ENCODE peak calls at places on chromosomes 1 and 21, in eight cellular contexts. H is A549, C is mammary epithelial cell, G is coronary artery, D is hepatocyte, Q is dorsolateral prefrontal cortex, X is tibial nerve, Y is IMR-90. T is an unnamed sample.

GRCh38 chr1:225879521-225880209 is 2.5 kb downstream of the TMEM63A start:
- DNase-seq in H (no peak), Q (no peak), D (peak), Y (no peak), X (no peak), G (no peak), C (peak), T (no peak)

GRCh38 chr1:213466578-213466977 is 415.5 kb downstream of the RPS6KC1 start:
- DNase-seq in Q (no peak), C (no peak), Y (no peak), G (no peak), D (no peak), X (no peak), H (no peak), T (no peak)

GRCh38 chr21:46096997-46097825 is 701 bp upstream of the COL6A2 start:
- DNase-seq in X (no peak), C (no peak), Q (peak), D (peak), Y (no peak), H (no peak), G (peak), T (no peak)

GRCh38 chr1:244436336-244437102 is 15.2 kb downstream of the ADSS2 start:
- DNase-seq in X (no peak), C (peak), D (no peak), Q (no peak), Y (peak), G (no peak), H (no peak), T (no peak)

GRCh38 chr1:64955093-64956066 is 11.0 kb downstream of the JAK1 start:
- DNase-seq in H (no peak), C (no peak), X (no peak), G (no peak), Y (no peak), Q (no peak), D (peak), T (no peak)

GRCh38 chr1:22754106-22754768 is 43.6 kb downstream of the EPHB2 start:
- DNase-seq in H (no peak), X (no peak), G (no peak), Y (peak), C (no peak), Q (no peak), D (no peak), T (no peak)

GRCh38 chr1:89780721-89781120 is 40.1 kb upstream of the LRRC8D start:
- DNase-seq in Q (no peak), C (peak), Y (peak), D (peak), H (peak), G (no peak), X (no peak), T (peak)

GRCh38 chr1:230794871-230795645 is 47.9 kb downstream of the CAPN9 start:
- DNase-seq in G (peak), Y (no peak), C (no peak), X (no peak), Q (no peak), D (peak), H (no peak), T (no peak)

GRCh38 chr1:145858238-145858936 is 494 bp downstream of the PIAS3 start:
- DNase-seq in Q (peak), C (peak), G (peak), H (peak), X (peak), Y (peak), D (peak), T (no peak)

GRCh38 chr1:31299365-31299764 is 2.5 kb downstream of the ZCCHC17 start:
- DNase-seq in D (no peak), Q (no peak), C (peak), X (no peak), Y (peak), G (no peak), H (no peak), T (no peak)

GRCh38 chr1:201614262-201615015 is 75.5 kb downstream of the NAV1 start:
- DNase-seq in D (peak), G (no peak), X (no peak), H (no peak), Q (no peak), Y (peak), C (no peak), T (no peak)

GRCh38 chr21:42047821-42048613 is 23.1 kb upstream of the UMODL1 start:
- DNase-seq in G (peak), Y (peak), H (no peak), X (peak), Q (peak), D (no peak), C (peak), T (peak)
- TF ChIP-seq CTCF in G (no peak), Y (peak), H (no peak), X (no peak), Q (no peak), D (no peak), C (no peak), T (no peak)

GRCh38 chr1:150508982-150509381 is 1.1 kb downstream of the ECM1 start:
- DNase-seq in Y (no peak), D (no peak), H (no peak), Q (peak), G (no peak), C (no peak), X (no peak), T (no peak)
- H3K4me3 ChIP-seq in Y (peak), D (no peak), H (no peak), Q (no peak), G (peak), C (no peak), X (no peak), T (no peak)

GRCh38 chr1:51048670-51049069 is 53.4 kb upstream of the C1orf185 start:
- DNase-seq in Y (no peak), D (no peak), X (no peak), C (no peak), G (no peak), Q (no peak), H (no peak), T (no peak)

GRCh38 chr1:51048021-51048420 is 54.0 kb upstream of the C1orf185 start:
- DNase-seq in X (no peak), H (no peak), C (no peak), Y (no peak), Q (no peak), D (no peak), G (no peak), T (no peak)

GRCh38 chr1:51044199-51044598 is 57.8 kb upstream of the C1orf185 start:
- DNase-seq in Q (no peak), G (no peak), D (no peak), Y (no peak), C (no peak), X (no peak), H (no peak), T (no peak)

GRCh38 chr1:51044834-51045233 is 57.2 kb upstream of the C1orf185 start:
- DNase-seq in H (no peak), Q (no peak), D (no peak), Y (no peak), G (no peak), C (no peak), X (no peak), T (no peak)
- TF ChIP-seq CTCF in H (peak), Q (peak), D (peak), Y (peak), G (no peak), C (peak), X (no peak), T (no peak)

GRCh38 chr1:51512611-51513010 is 6.5 kb downstream of the EPS15 start:
- DNase-seq in G (no peak), Q (no peak), C (no peak), Y (no peak), D (no peak), H (no peak), X (no peak), T (no peak)

GRCh38 chr1:51515312-51515960 is 3.6 kb downstream of the EPS15 start:
- DNase-seq in X (no peak), G (no peak), H (no peak), Q (no peak), C (no peak), Y (no peak), D (no peak), T (no peak)

GRCh38 chr1:51509773-51510172 is 9.3 kb downstream of the EPS15 start:
- DNase-seq in X (no peak), Q (no peak), G (no peak), D (no peak), H (no peak), Y (no peak), C (no peak), T (no peak)

GRCh38 chr1:51514733-51515132 is 4.3 kb downstream of the EPS15 start:
- DNase-seq in H (no peak), X (no peak), G (no peak), Q (no peak), Y (no peak), C (no peak), D (no peak), T (no peak)

GRCh38 chr1:51512120-51512519 is 6.9 kb downstream of the EPS15 start:
- DNase-seq in D (no peak), C (no peak), X (no peak), H (no peak), Y (no peak), G (no peak), Q (no peak), T (no peak)
- H3K4me3 ChIP-seq in D (no peak), C (no peak), X (no peak), H (no peak), Y (no peak), G (no peak), Q (no peak), T (no peak)

DNA sequence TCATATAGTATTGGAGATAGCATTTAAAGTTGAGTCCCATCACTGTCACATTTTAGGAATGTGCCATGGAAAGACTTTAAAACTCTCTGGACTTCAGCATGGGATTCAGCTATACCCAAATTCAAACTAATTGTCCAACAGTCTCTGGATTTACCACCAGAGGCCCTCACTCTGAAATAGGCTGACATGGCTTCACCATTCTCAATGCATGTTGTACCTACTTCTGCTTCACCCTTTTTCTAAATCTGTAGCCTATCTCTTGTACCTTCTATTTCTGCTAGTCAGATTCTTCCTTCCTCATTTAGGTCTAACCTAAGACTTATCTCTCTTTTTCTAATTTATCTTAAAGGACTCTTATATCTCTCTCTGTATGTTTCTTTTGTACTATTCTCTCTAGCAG is 512.7 kb upstream of the ZRANB2 start:
- DNase-seq in X (no peak), G (no peak), C (no peak), D (no peak), H (no peak), Y (peak), Q (no peak), T (no peak)
- TF ChIP-seq CTCF in X (no peak), G (no peak), C (peak), D (no peak), H (no peak), Y (no peak), Q (no peak), T (peak)

GRCh38 chr1:68229927-68230812 is 2.2 kb downstream of the WLS start:
- DNase-seq in D (peak), G (no peak), H (no peak), Q (no peak), X (no peak), C (peak), Y (peak), T (no peak)
- H3K4me3 ChIP-seq in D (peak), G (peak), H (no peak), Q (peak), X (peak), C (peak), Y (peak), T (peak)

GRCh38 chr1:36732038-36732402 is 249.3 kb upstream of the CSF3R start:
- DNase-seq in X (no peak), Q (no peak), G (no peak), D (no peak), C (no peak), Y (no peak), H (no peak), T (no peak)

GRCh38 chr1:36730599-36730998 is 247.9 kb upstream of the CSF3R start:
- DNase-seq in C (no peak), Q (no peak), G (peak), X (no peak), H (no peak), Y (no peak), D (no peak), T (no peak)

GRCh38 chr1:36729716-36730510 is 247.2 kb upstream of the CSF3R start:
- DNase-seq in X (no peak), H (no peak), C (no peak), G (peak), Q (no peak), D (no peak), Y (no peak), T (no peak)

GRCh38 chr1:36729289-36729688 is 246.6 kb upstream of the CSF3R start:
- DNase-seq in Y (no peak), Q (no peak), X (no peak), H (no peak), D (no peak), C (no peak), G (peak), T (no peak)

GRCh38 chr1:36731226-36732037 is 248.7 kb upstream of the CSF3R start:
- DNase-seq in X (no peak), C (no peak), Q (no peak), H (no peak), Y (no peak), G (peak), D (no peak), T (no peak)
- TF ChIP-seq CTCF in X (no peak), C (no peak), Q (no peak), H (no peak), Y (no peak), G (no peak), D (no peak), T (no peak)

GRCh38 chr1:235060607-235061470 is 67.8 kb downstream of the TOMM20 start:
- DNase-seq in C (peak), X (no peak), Y (no peak), H (no peak), D (peak), G (no peak), Q (no peak), T (no peak)
- H3K4me3 ChIP-seq in C (no peak), X (no peak), Y (no peak), H (no peak), D (no peak), G (no peak), Q (no peak), T (no peak)

T was measured in epithelial cell of proximal tubule.